ENCODE peak calls at places on chromosomes 13 and 19, in eight cellular contexts. O, Y, F, N, U, L, Q and D are unnamed samples.

GRCh38 chr19:18377026-18377425 is 8.9 kb upstream of the GDF15 start:
- DNase-seq in U (no peak), N (no peak), Y (no peak), F (no peak), Q (no peak), O (no peak), L (no peak), D (no peak)

GRCh38 chr13:27601208-27601607 is 19.1 kb downstream of the LNX2 start:
- DNase-seq in N (no peak), L (no peak), O (no peak), F (no peak), Q (no peak), Y (no peak), U (no peak), D (no peak)

GRCh38 chr13:102620512-102620911 is 23.7 kb downstream of the TPP2 start:
- DNase-seq in L (no peak), N (no peak), Y (no peak), F (no peak), U (no peak), Q (no peak), O (no peak), D (no peak)

GRCh38 chr13:51823351-51823750 is 19.4 kb upstream of the DHRS12 start:
- DNase-seq in O (no peak), L (no peak), Q (no peak), Y (no peak), N (no peak), U (no peak), F (no peak), D (no peak)

GRCh38 chr19:39941151-39941550 is 6.7 kb upstream of the FCGBP start:
- DNase-seq in Q (no peak), U (no peak), O (no peak), N (no peak), F (no peak), L (no peak), Y (no peak), D (no peak)

GRCh38 chr13:101202590-101202989 is 213.7 kb downstream of the NALCN start:
- DNase-seq in O (no peak), F (no peak), N (no peak), L (no peak), Y (no peak), Q (no peak), U (no peak), D (no peak)

GRCh38 chr19:3670796-3671679 is 29.2 kb downstream of the PIP5K1C start:
- DNase-seq in O (no peak), U (peak), N (peak), F (peak), L (peak), Q (peak), Y (peak), D (peak)

GRCh38 chr13:80399340-80400163 is 58.6 kb upstream of the SPRY2 start:
- DNase-seq in Y (no peak), L (no peak), F (no peak), N (peak), U (no peak), O (no peak), Q (peak), D (no peak)

GRCh38 chr13:93224545-93224944 is 2.1 kb upstream of the GPC6 start:
- DNase-seq in Y (no peak), F (peak), U (no peak), N (no peak), L (no peak), Q (peak), O (no peak), D (no peak)

GRCh38 chr19:50835103-50835784 is 1.9 kb upstream of the KLK15 start:
- DNase-seq in U (no peak), L (no peak), N (peak), Q (peak), O (no peak), F (no peak), Y (no peak), D (no peak)

GRCh38 chr19:39924952-39925351 is 9.5 kb downstream of the FCGBP start:
- DNase-seq in Y (no peak), N (no peak), L (no peak), F (no peak), U (no peak), Q (no peak), O (no peak), D (no peak)

GRCh38 chr13:25175026-25175425 is 2.9 kb upstream of the AMER2 start:
- DNase-seq in O (no peak), F (no peak), Y (no peak), Q (no peak), L (no peak), N (no peak), U (no peak), D (no peak)

GRCh38 chr13:95267662-95268369 is 33.4 kb downstream of the ABCC4 start:
- DNase-seq in N (no peak), Y (no peak), L (no peak), Q (peak), F (peak), O (no peak), U (peak), D (no peak)

GRCh38 chr13:97588993-97589392 is 155.0 kb downstream of the RAP2A start:
- DNase-seq in Q (no peak), N (no peak), U (no peak), F (no peak), L (no peak), O (no peak), Y (no peak), D (no peak)
- TF ChIP-seq CTCF in Q (no peak), N (no peak), U (no peak), F (no peak), L (no peak), O (no peak), Y (no peak), D (no peak)

GRCh38 chr13:112737329-112737728 is 47.5 kb downstream of the ATP11A start:
- DNase-seq in O (no peak), Q (no peak), U (no peak), N (no peak), F (no peak), Y (no peak), L (no peak), D (no peak)
- TF ChIP-seq CTCF in O (no peak), Q (no peak), U (no peak), N (no peak), F (no peak), Y (no peak), L (no peak), D (no peak)

GRCh38 chr13:44420376-44421220 is 47.0 kb downstream of the SERP2 start:
- DNase-seq in Y (no peak), L (no peak), N (no peak), F (no peak), O (no peak), U (no peak), Q (peak), D (peak)
- TF ChIP-seq CTCF in Y (no peak), L (no peak), N (no peak), F (no peak), O (no peak), U (no peak), Q (no peak), D (no peak)

GRCh38 chr19:41701401-41702075 is 6.9 kb upstream of the CEACAM5 start:
- DNase-seq in Y (no peak), N (peak), Q (no peak), O (peak), F (no peak), L (no peak), U (no peak), D (peak)
- TF ChIP-seq CTCF in Y (no peak), N (no peak), Q (no peak), O (no peak), F (no peak), L (no peak), U (peak), D (no peak)

GRCh38 chr19:11798391-11799296 is at the start of gene ZNF491:
- DNase-seq in N (peak), U (peak), Q (peak), L (peak), O (peak), F (peak), Y (peak), D (peak)
- TF ChIP-seq CTCF in N (no peak), U (peak), Q (no peak), L (no peak), O (no peak), F (no peak), Y (peak), D (no peak)

GRCh38 chr13:28805193-28805819 is 14.8 kb upstream of the MTUS2 start:
- DNase-seq in U (peak), N (no peak), O (peak), Y (no peak), L (no peak), Q (no peak), F (peak), D (no peak)
- TF ChIP-seq CTCF in U (peak), N (no peak), O (peak), Y (no peak), L (peak), Q (peak), F (peak), D (no peak)

DNA sequence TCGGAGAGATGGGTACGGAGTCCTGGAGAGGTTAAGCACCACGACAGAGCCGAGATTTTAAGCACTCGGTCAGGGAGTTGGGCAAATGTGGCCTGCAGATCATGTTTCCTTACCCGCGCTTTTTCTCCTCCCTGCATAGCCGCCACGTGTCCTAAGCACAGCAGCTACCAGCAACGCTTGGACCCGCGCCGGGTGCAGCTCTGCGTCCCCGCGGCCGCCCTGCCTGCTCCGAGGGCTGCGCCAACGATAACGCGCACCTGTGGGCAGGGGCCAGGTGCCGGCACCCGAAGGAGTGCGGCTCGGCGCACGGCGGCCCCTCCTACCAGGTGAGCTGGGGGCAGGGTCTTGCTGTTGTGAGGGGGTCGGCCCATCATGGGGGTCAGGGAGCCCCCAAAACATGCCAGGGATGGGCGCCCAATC is 24.8 kb upstream of the FXYD3 start:
- DNase-seq in F (no peak), L (no peak), Y (no peak), Q (no peak), U (no peak), O (peak), N (no peak), D (no peak)
- TF ChIP-seq CTCF in F (no peak), L (no peak), Y (no peak), Q (no peak), U (no peak), O (no peak), N (no peak), D (no peak)

GRCh38 chr19:41352609-41353465 is 885 bp downstream of the TGFB1 start:
- DNase-seq in N (peak), U (peak), O (peak), L (no peak), Q (peak), F (peak), Y (peak), D (peak)

GRCh38 chr19:41355802-41356201 is 2.1 kb upstream of the TGFB1 start:
- DNase-seq in N (no peak), Y (no peak), O (no peak), Q (no peak), F (no peak), U (no peak), L (no peak), D (no peak)

GRCh38 chr19:41355035-41355434 is 1.3 kb upstream of the TGFB1 start:
- DNase-seq in Y (no peak), L (no peak), N (no peak), Q (no peak), O (no peak), F (no peak), U (no peak), D (no peak)

GRCh38 chr19:41353466-41354342 is at the start of gene TGFB1:
- DNase-seq in N (peak), Q (peak), L (peak), U (peak), O (peak), F (peak), Y (peak), D (peak)

DNA sequence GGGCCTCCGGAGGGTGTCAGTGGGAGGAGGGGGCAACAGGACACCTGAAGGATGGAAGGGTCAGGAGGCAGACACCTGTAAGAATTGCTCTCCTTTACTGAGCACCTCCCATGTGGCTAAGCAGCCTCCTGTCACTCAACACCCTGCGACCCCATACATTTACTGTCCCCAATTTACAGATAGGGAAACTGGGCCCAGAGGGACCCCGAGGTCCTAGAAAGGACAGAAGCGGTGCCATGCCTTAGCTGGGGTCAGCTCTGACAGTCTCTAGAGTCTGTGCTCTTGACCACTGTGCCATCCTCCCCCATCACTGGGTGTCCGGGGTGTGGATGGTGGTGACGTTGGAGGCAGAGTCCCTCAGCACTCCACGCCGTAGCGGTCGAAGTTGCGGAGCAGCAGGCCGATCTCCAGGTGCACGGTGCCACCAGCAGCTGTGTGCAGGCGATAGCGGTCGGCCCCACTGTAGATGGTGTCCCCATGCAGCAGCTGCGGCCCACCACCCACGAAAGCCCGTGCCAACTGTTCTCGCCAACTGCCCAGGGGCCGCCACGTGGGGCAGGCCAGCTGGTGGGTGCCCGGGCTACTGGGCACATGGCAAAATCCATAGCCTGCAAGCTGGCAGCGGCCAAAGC is 737 bp upstream of the TGFB1 start:
- DNase-seq in N (no peak), U (no peak), O (no peak), Q (no peak), Y (no peak), L (no peak), F (no peak), D (no peak)
- TF ChIP-seq CTCF in N (no peak), U (no peak), O (no peak), Q (no peak), Y (no peak), L (no peak), F (no peak), D (no peak)